ENCODE peak calls at places on chromosomes 7 and 10, in five cellular contexts. J is A549, F is RPMI8226, I is tibial nerve, G is cardiac muscle cell. X is an unnamed sample.

GRCh38 chr10:129005804-129006203 is 461.2 kb upstream of the MGMT start:
- DNase-seq in J (no peak), F (no peak), I (no peak), G (no peak), X (no peak)

GRCh38 chr7:43204081-43204480 is 91.6 kb downstream of the HECW1 start:
- DNase-seq in J (no peak), F (no peak), I (no peak), G (no peak), X (no peak)

GRCh38 chr7:132425920-132426319 is 150.3 kb downstream of the PLXNA4 start:
- DNase-seq in J (no peak), F (no peak), I (no peak), G (no peak), X (no peak)

GRCh38 chr10:91034042-91034441 is 113.2 kb upstream of the ANKRD1 start:
- DNase-seq in J (no peak), F (no peak), I (no peak), G (no peak), X (no peak)

GRCh38 chr10:59872892-59873463 is 33.4 kb downstream of the CCDC6 start:
- DNase-seq in J (no peak), F (peak; percentile 54), I (no peak), G (peak; percentile 28), X (no peak)

GRCh38 chr10:6204063-6204340 is 1.3 kb downstream of the PFKFB3 start:
- DNase-seq in J (no peak), F (peak; percentile 41), I (no peak), G (peak; percentile 60), X (no peak)

GRCh38 chr10:99399664-99400063 is 30.8 kb downstream of the GOT1 start:
- DNase-seq in J (no peak), F (no peak), I (no peak), G (no peak), X (no peak)

GRCh38 chr10:43249151-43249961 is 17.5 kb downstream of the RASGEF1A start:
- DNase-seq in J (no peak), F (no peak), I (peak; percentile 6), G (no peak), X (no peak)

GRCh38 chr7:151460474-151460855 is 20.5 kb upstream of the CRYGN start:
- DNase-seq in J (no peak), F (no peak), I (peak; percentile 38), G (no peak), X (no peak)

GRCh38 chr10:100293067-100293466 is 6.6 kb upstream of the BLOC1S2 start:
- DNase-seq in J (no peak), F (no peak), I (no peak), G (no peak), X (no peak)

GRCh38 chr7:99035723-99036530 is 108.0 kb downstream of the SMURF1 start:
- DNase-seq in J (no peak), F (no peak), I (no peak), G (no peak), X (no peak)

GRCh38 chr7:80392229-80393169 is 119.4 kb downstream of the GNAT3 start:
- DNase-seq in J (peak; percentile 3), F (peak; percentile 28), I (no peak), G (peak; percentile 25), X (peak; percentile 44)

GRCh38 chr10:28382520-28383269 is 79.8 kb upstream of the MPP7 start:
- DNase-seq in J (no peak), F (no peak), I (no peak), G (no peak), X (no peak)

GRCh38 chr7:24456526-24457214 is 116.6 kb upstream of the PALS2 start:
- DNase-seq in J (no peak), F (no peak), I (no peak), G (no peak), X (peak; percentile 21)

GRCh38 chr7:108079291-108080057 is 50.7 kb downstream of the LAMB4 start:
- DNase-seq in J (no peak), F (no peak), I (no peak), G (no peak), X (no peak)

GRCh38 chr7:112459645-112460044 is 9.4 kb downstream of the IFRD1 start:
- DNase-seq in J (no peak), F (no peak), I (no peak), G (no peak), X (no peak)

GRCh38 chr7:90720970-90721768 is 125.0 kb downstream of the CDK14 start:
- DNase-seq in J (no peak), F (peak; percentile 52), I (peak; percentile 63), G (no peak), X (no peak)

GRCh38 chr7:39465055-39465929 is 100.9 kb upstream of the YAE1 start:
- DNase-seq in J (peak; percentile 39), F (peak; percentile 78), I (no peak), G (peak; percentile 75), X (peak; percentile 79)

GRCh38 chr10:37865264-37865663 is 7.9 kb upstream of the ZNF248 start:
- DNase-seq in J (no peak), F (no peak), I (no peak), G (no peak), X (no peak)

X was measured in MM.1S.